ENCODE peak calls at places on chromosomes 1 and 21, in five cellular contexts. H, L, A, X and F are unnamed samples.

GRCh38 chr1:101407505-101408211 is 170.8 kb downstream of the S1PR1 start:
- DNase-seq in H (no peak), L (no peak), A (peak; percentile 59), X (no peak), F (no peak)

GRCh38 chr1:64654519-64655341 is 90.1 kb upstream of the RAVER2 start:
- DNase-seq in H (no peak), L (no peak), A (no peak), X (no peak), F (no peak)

GRCh38 chr1:162732566-162733335 is 57.8 kb upstream of the HSD17B7 start:
- DNase-seq in H (no peak), L (no peak), A (no peak), X (no peak), F (no peak)

GRCh38 chr1:175234639-175235038 is 42.1 kb upstream of the KIAA0040 start:
- DNase-seq in H (no peak), L (no peak), A (no peak), X (no peak), F (no peak)

GRCh38 chr1:47181955-47182680 is 7.7 kb downstream of the PDZK1IP1 start:
- DNase-seq in H (no peak), L (no peak), A (no peak), X (no peak), F (peak; percentile 68)

GRCh38 chr21:32403201-32403701 is 9.3 kb upstream of the EVA1C start:
- DNase-seq in H (peak; percentile 80), L (peak; percentile 65), A (peak; percentile 75), X (peak; percentile 58), F (peak; percentile 67)

GRCh38 chr1:36803870-36804560 is 230.3 kb downstream of the GRIK3 start:
- DNase-seq in H (peak; percentile 76), L (no peak), A (no peak), X (no peak), F (no peak)

GRCh38 chr1:143643148-143643885 is 328.5 kb downstream of the FAM72C start:
- DNase-seq in H (peak; percentile 37), L (no peak), A (no peak), X (no peak), F (no peak)

GRCh38 chr1:113401067-113401466 is 10.8 kb downstream of the MAGI3 start:
- DNase-seq in H (no peak), L (no peak), A (no peak), X (no peak), F (no peak)

GRCh38 chr1:68675336-68675735 is 178.5 kb upstream of the DEPDC1 start:
- DNase-seq in H (no peak), L (no peak), A (no peak), X (no peak), F (no peak)

GRCh38 chr1:47557086-47557866 is 119.4 kb downstream of the FOXD2 start:
- DNase-seq in H (no peak), L (no peak), A (no peak), X (no peak), F (no peak)

GRCh38 chr1:198316681-198317080 is 159.9 kb downstream of the NEK7 start:
- DNase-seq in H (no peak), L (no peak), A (no peak), X (no peak), F (no peak)

GRCh38 chr21:41993744-41994143 is 16.4 kb downstream of the ZBTB21 start:
- DNase-seq in H (no peak), L (no peak), A (no peak), X (no peak), F (no peak)

GRCh38 chr1:39076127-39076798 is 50.1 kb downstream of the NDUFS5 start:
- DNase-seq in H (no peak), L (no peak), A (no peak), X (no peak), F (no peak)

GRCh38 chr1:248828845-248829244 is 3.1 kb upstream of the SH3BP5L start:
- DNase-seq in H (no peak), L (peak; percentile 33), A (no peak), X (no peak), F (no peak)

GRCh38 chr1:183235503-183235902 is 49.4 kb downstream of the LAMC2 start:
- DNase-seq in H (no peak), L (no peak), A (no peak), X (no peak), F (no peak)

GRCh38 chr1:93585059-93585966 is 96.3 kb downstream of the BCAR3 start:
- DNase-seq in H (no peak), L (no peak), A (no peak), X (no peak), F (peak; percentile 98)

GRCh38 chr1:31798433-31799195 is 17.2 kb downstream of the SPOCD1 start:
- DNase-seq in H (peak; percentile 51), L (no peak), A (no peak), X (no peak), F (peak; percentile 56)

GRCh38 chr1:65114312-65114711 is 33.7 kb upstream of the AK4 start:
- DNase-seq in H (no peak), L (no peak), A (peak; percentile 13), X (peak; percentile 21), F (no peak)

GRCh38 chr1:239956230-239956629 is 135.5 kb upstream of the FMN2 start:
- DNase-seq in H (no peak), L (no peak), A (peak; percentile 19), X (no peak), F (no peak)

GRCh38 chr1:232722626-232723025 is 82.6 kb upstream of the MAP10 start:
- DNase-seq in H (no peak), L (no peak), A (no peak), X (no peak), F (no peak)

GRCh38 chr21:28776251-28776650 is 216.4 kb downstream of the LTN1 start:
- DNase-seq in H (no peak), L (no peak), A (no peak), X (no peak), F (no peak)

GRCh38 chr1:3235496-3235895 is 166.5 kb downstream of the PRDM16 start:
- DNase-seq in H (peak; percentile 76), L (no peak), A (no peak), X (no peak), F (no peak)

GRCh38 chr1:109149874-109150601 is 36.1 kb downstream of the ELAPOR1 start:
- DNase-seq in H (no peak), L (no peak), A (no peak), X (peak; percentile 6), F (no peak)

GRCh38 chr1:76336951-76337371 is 262.4 kb downstream of the ST6GALNAC3 start:
- DNase-seq in H (no peak), L (no peak), A (peak; percentile 88), X (no peak), F (no peak)

GRCh38 chr1:28313710-28314510 is 14.9 kb upstream of the MED18 start:
- DNase-seq in H (no peak), L (no peak), A (no peak), X (no peak), F (peak; percentile 85)

GRCh38 chr1:87197156-87197555 is 131.5 kb upstream of the LMO4 start:
- DNase-seq in H (no peak), L (no peak), A (no peak), X (no peak), F (no peak)

GRCh38 chr1:82152356-82153281 is 351.9 kb downstream of the ADGRL2 start:
- DNase-seq in H (no peak), L (no peak), A (no peak), X (no peak), F (no peak)

GRCh38 chr21:44752701-44753235 is 41.4 kb upstream of the TSPEAR start:
- DNase-seq in H (no peak), L (no peak), A (no peak), X (peak; percentile 67), F (peak; percentile 63)

GRCh38 chr1:145995964-145996432 is 381 bp downstream of the TXNIP start:
- DNase-seq in H (no peak), L (peak; percentile 39), A (no peak), X (peak; percentile 44), F (no peak)